ENCODE peak calls at places on chromosomes 11 and 22, in five cellular contexts. A is neural progenitor cell, S is skeletal muscle cell, T is neuronal stem cell, K is uterus. I is an unnamed sample.

GRCh38 chr11:6618117-6619020 is 853 bp downstream of the TPP1 start:
- DNase-seq in A (no peak), S (peak), T (no peak), K (peak), I (peak)

GRCh38 chr22:30869996-30870395 is 98.6 kb downstream of the MORC2 start:
- DNase-seq in A (no peak), S (no peak), T (no peak), K (no peak), I (no peak)

GRCh38 chr11:77497368-77497767 is 23.5 kb upstream of the PAK1 start:
- DNase-seq in A (no peak), S (no peak), T (no peak), K (no peak), I (no peak)

GRCh38 chr11:113547739-113548138 is 72.5 kb upstream of the DRD2 start:
- DNase-seq in A (no peak), S (no peak), T (no peak), K (no peak), I (no peak)

GRCh38 chr11:6022954-6023353 is 7.6 kb downstream of the OR56A1 start:
- DNase-seq in A (peak), S (peak), T (peak), K (no peak), I (no peak)

GRCh38 chr11:7965386-7965785 is at the start of gene NLRP10:
- DNase-seq in A (no peak), S (peak), T (no peak), K (no peak), I (no peak)

GRCh38 chr11:72446929-72447753 is 12.8 kb upstream of the CLPB start:
- DNase-seq in A (peak), S (no peak), T (no peak), K (no peak), I (no peak)

GRCh38 chr22:26599505-26599904 is 9.6 kb upstream of the TPST2 start:
- DNase-seq in A (no peak), S (no peak), T (no peak), K (no peak), I (no peak)

GRCh38 chr11:75406338-75406777 is 7.0 kb downstream of the RPS3 start:
- DNase-seq in A (no peak), S (no peak), T (no peak), K (no peak), I (no peak)

GRCh38 chr11:1744137-1744878 is 6.1 kb downstream of the IFITM10 start:
- DNase-seq in A (no peak), S (no peak), T (no peak), K (no peak), I (peak)

GRCh38 chr11:2724114-2724513 is 24.3 kb upstream of the KCNQ1OT1 start:
- DNase-seq in A (no peak), S (no peak), T (no peak), K (no peak), I (no peak)

GRCh38 chr11:117701781-117702180 is 95.2 kb downstream of the DSCAML1 start:
- DNase-seq in A (no peak), S (no peak), T (no peak), K (no peak), I (no peak)

GRCh38 chr11:83284501-83285051 is 1.6 kb downstream of the CCDC90B start:
- DNase-seq in A (no peak), S (peak), T (no peak), K (no peak), I (no peak)

GRCh38 chr11:16381177-16381576 is 24.8 kb upstream of the SOX6 start:
- DNase-seq in A (no peak), S (no peak), T (no peak), K (no peak), I (no peak)

GRCh38 chr22:37184380-37184755 is 3.7 kb downstream of the C1QTNF6 start:
- DNase-seq in A (no peak), S (no peak), T (no peak), K (no peak), I (no peak)

GRCh38 chr22:50444663-50445062 is 30.2 kb downstream of the SBF1 start:
- DNase-seq in A (no peak), S (peak), T (no peak), K (no peak), I (no peak)

GRCh38 chr11:40542821-40543220 is 916.6 kb downstream of the LRRC4C start:
- DNase-seq in A (no peak), S (no peak), T (no peak), K (no peak), I (no peak)

GRCh38 chr11:13336246-13336873 is 58.8 kb downstream of the BMAL1 start:
- DNase-seq in A (no peak), S (no peak), T (no peak), K (no peak), I (no peak)

GRCh38 chr11:86955674-86956522 is 703 bp upstream of the FZD4 start:
- DNase-seq in A (peak), S (peak), T (peak), K (peak), I (peak)

GRCh38 chr11:1055109-1055703 is 18.7 kb upstream of the MUC6 start:
- DNase-seq in A (no peak), S (no peak), T (no peak), K (peak), I (no peak)

GRCh38 chr11:128725630-128726461 is 32.0 kb downstream of the FLI1 start:
- DNase-seq in A (no peak), S (no peak), T (no peak), K (no peak), I (no peak)
- H3K4me3 ChIP-seq in A (no peak), S (no peak), T (no peak), K (no peak), I (no peak)

GRCh38 chr11:95688501-95689222 is 100.9 kb downstream of the FAM76B start:
- DNase-seq in A (no peak), S (no peak), T (no peak), K (no peak), I (no peak)
- H3K4me3 ChIP-seq in A (no peak), S (no peak), T (no peak), K (no peak), I (no peak)

GRCh38 chr11:19820100-19820499 is 107.5 kb downstream of the NAV2 start:
- DNase-seq in A (no peak), S (no peak), T (no peak), K (no peak), I (no peak)
- H3K4me3 ChIP-seq in A (no peak), S (no peak), T (no peak), K (no peak), I (no peak)

DNA sequence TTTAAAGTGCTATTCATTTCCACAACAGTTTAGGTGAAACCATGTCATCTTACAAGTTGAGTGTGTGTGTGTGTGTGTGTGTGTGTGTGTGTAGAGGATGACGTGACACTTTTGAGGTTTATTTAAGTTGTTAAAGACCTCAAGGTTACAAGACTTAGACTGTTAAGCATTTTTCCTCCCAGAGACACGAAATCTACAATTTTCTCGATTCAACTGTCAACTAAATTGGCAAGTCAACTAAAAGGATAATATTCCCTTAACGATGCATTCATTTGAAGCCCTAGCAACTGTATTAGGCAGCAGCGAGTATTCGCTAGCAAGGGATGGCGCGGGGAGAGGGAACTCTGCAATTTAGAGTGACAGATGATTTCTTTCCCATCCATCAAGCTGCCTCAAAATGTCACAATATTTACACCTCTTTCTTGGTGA is 17.6 kb upstream of the BDNF start:
- DNase-seq in A (peak), S (no peak), T (no peak), K (no peak), I (no peak)
- H3K4me3 ChIP-seq in A (peak), S (peak), T (peak), K (no peak), I (peak)

I was measured in tibial artery.